ENCODE peak calls at places on chromosomes 6 and 20, in ten cellular contexts. One of them, this sample, is unnamed.

GRCh38 chr6:43096451-43097097 is 20.5 kb downstream of the PTK7 start:
- DNase-seq in DMS53: no peak
- DNase-seq in NCI-H1436: no peak
- DNase-seq in adrenal gland: peak
- DNase-seq in NCI-H2081: no peak
- DNase-seq in epithelial cell of esophagus: peak
- DNase-seq in T-helper 9 cell: no peak
- DNase-seq in OCI-LY7: peak
- DNase-seq in small intestine: no peak
- DNase-seq in HAP-1: peak
- DNase-seq in this sample: no peak

GRCh38 chr6:138004423-138005287 is 102.6 kb downstream of the PERP start:
- DNase-seq in DMS53: peak
- DNase-seq in NCI-H1436: peak
- DNase-seq in adrenal gland: no peak
- DNase-seq in NCI-H2081: peak
- DNase-seq in epithelial cell of esophagus: peak
- DNase-seq in T-helper 9 cell: no peak
- DNase-seq in OCI-LY7: peak
- DNase-seq in small intestine: peak
- DNase-seq in HAP-1: peak
- DNase-seq in this sample: no peak

GRCh38 chr6:11295969-11296368 is 63.5 kb upstream of the NEDD9 start:
- DNase-seq in DMS53: no peak
- DNase-seq in NCI-H1436: no peak
- DNase-seq in adrenal gland: no peak
- DNase-seq in NCI-H2081: no peak
- DNase-seq in epithelial cell of esophagus: no peak
- DNase-seq in T-helper 9 cell: no peak
- DNase-seq in OCI-LY7: no peak
- DNase-seq in small intestine: no peak
- DNase-seq in HAP-1: no peak
- DNase-seq in this sample: no peak

GRCh38 chr6:15358579-15359327 is 112.9 kb downstream of the JARID2 start:
- DNase-seq in DMS53: peak
- DNase-seq in NCI-H1436: no peak
- DNase-seq in adrenal gland: no peak
- DNase-seq in NCI-H2081: no peak
- DNase-seq in epithelial cell of esophagus: no peak
- DNase-seq in T-helper 9 cell: no peak
- DNase-seq in OCI-LY7: peak
- DNase-seq in small intestine: no peak
- DNase-seq in HAP-1: no peak
- DNase-seq in this sample: no peak

GRCh38 chr6:136959471-136959891 is 37.4 kb downstream of the SLC35D3 start:
- DNase-seq in DMS53: peak
- DNase-seq in NCI-H1436: peak
- DNase-seq in adrenal gland: no peak
- DNase-seq in NCI-H2081: peak
- DNase-seq in epithelial cell of esophagus: no peak
- DNase-seq in T-helper 9 cell: no peak
- DNase-seq in OCI-LY7: no peak
- DNase-seq in small intestine: peak
- DNase-seq in HAP-1: no peak
- DNase-seq in this sample: no peak

GRCh38 chr20:36231331-36231730 is 4.9 kb upstream of the AAR2 start:
- DNase-seq in DMS53: no peak
- DNase-seq in NCI-H1436: no peak
- DNase-seq in adrenal gland: no peak
- DNase-seq in NCI-H2081: no peak
- DNase-seq in epithelial cell of esophagus: no peak
- DNase-seq in T-helper 9 cell: no peak
- DNase-seq in OCI-LY7: no peak
- DNase-seq in small intestine: no peak
- DNase-seq in HAP-1: no peak
- DNase-seq in this sample: no peak

GRCh38 chr6:75244063-75244575 is 518 bp upstream of the COX7A2 start:
- DNase-seq in DMS53: peak
- DNase-seq in NCI-H1436: no peak
- DNase-seq in adrenal gland: peak
- DNase-seq in NCI-H2081: no peak
- DNase-seq in epithelial cell of esophagus: peak
- DNase-seq in T-helper 9 cell: no peak
- DNase-seq in OCI-LY7: no peak
- DNase-seq in small intestine: no peak
- DNase-seq in HAP-1: no peak
- DNase-seq in this sample: no peak

GRCh38 chr6:76885861-76886301 is 577.4 kb downstream of the HTR1B start:
- DNase-seq in DMS53: no peak
- DNase-seq in NCI-H1436: no peak
- DNase-seq in adrenal gland: peak
- DNase-seq in NCI-H2081: no peak
- DNase-seq in epithelial cell of esophagus: peak
- DNase-seq in T-helper 9 cell: no peak
- DNase-seq in OCI-LY7: no peak
- DNase-seq in small intestine: no peak
- DNase-seq in HAP-1: no peak
- DNase-seq in this sample: no peak

GRCh38 chr6:41072836-41073202 is at the start of gene NFYA:
- DNase-seq in DMS53: peak
- DNase-seq in NCI-H1436: no peak
- DNase-seq in adrenal gland: no peak
- DNase-seq in NCI-H2081: no peak
- DNase-seq in epithelial cell of esophagus: no peak
- DNase-seq in T-helper 9 cell: peak
- DNase-seq in OCI-LY7: no peak
- DNase-seq in small intestine: no peak
- DNase-seq in HAP-1: no peak
- DNase-seq in this sample: peak

GRCh38 chr6:68777956-68778355 is 142.9 kb downstream of the ADGRB3 start:
- DNase-seq in DMS53: peak
- DNase-seq in NCI-H1436: peak
- DNase-seq in adrenal gland: peak
- DNase-seq in NCI-H2081: peak
- DNase-seq in epithelial cell of esophagus: peak
- DNase-seq in T-helper 9 cell: no peak
- DNase-seq in OCI-LY7: no peak
- DNase-seq in small intestine: no peak
- DNase-seq in HAP-1: no peak
- DNase-seq in this sample: peak

GRCh38 chr6:82767037-82767436 is 298.6 kb downstream of the UBE3D start:
- DNase-seq in DMS53: no peak
- DNase-seq in NCI-H1436: no peak
- DNase-seq in adrenal gland: no peak
- DNase-seq in NCI-H2081: no peak
- DNase-seq in epithelial cell of esophagus: peak
- DNase-seq in T-helper 9 cell: no peak
- DNase-seq in OCI-LY7: no peak
- DNase-seq in small intestine: no peak
- DNase-seq in HAP-1: no peak
- DNase-seq in this sample: no peak

GRCh38 chr6:168121308-168121665 is 42.3 kb upstream of the FRMD1 start:
- DNase-seq in DMS53: no peak
- DNase-seq in NCI-H1436: no peak
- DNase-seq in adrenal gland: no peak
- DNase-seq in NCI-H2081: no peak
- DNase-seq in epithelial cell of esophagus: no peak
- DNase-seq in T-helper 9 cell: no peak
- DNase-seq in OCI-LY7: no peak
- DNase-seq in small intestine: no peak
- DNase-seq in HAP-1: no peak
- DNase-seq in this sample: no peak

GRCh38 chr20:55461519-55461918 is 543.8 kb downstream of the CBLN4 start:
- DNase-seq in DMS53: no peak
- DNase-seq in NCI-H1436: no peak
- DNase-seq in adrenal gland: no peak
- DNase-seq in NCI-H2081: no peak
- DNase-seq in epithelial cell of esophagus: no peak
- DNase-seq in T-helper 9 cell: no peak
- DNase-seq in OCI-LY7: no peak
- DNase-seq in small intestine: no peak
- DNase-seq in HAP-1: no peak
- DNase-seq in this sample: no peak

GRCh38 chr6:137767931-137768690 is 98.9 kb upstream of the TNFAIP3 start:
- DNase-seq in DMS53: no peak
- DNase-seq in NCI-H1436: no peak
- DNase-seq in adrenal gland: no peak
- DNase-seq in NCI-H2081: no peak
- DNase-seq in epithelial cell of esophagus: peak
- DNase-seq in T-helper 9 cell: no peak
- DNase-seq in OCI-LY7: peak
- DNase-seq in small intestine: peak
- DNase-seq in HAP-1: no peak
- DNase-seq in this sample: no peak

GRCh38 chr20:23386304-23387117 is 24.5 kb downstream of the GZF1 start:
- DNase-seq in DMS53: no peak
- DNase-seq in NCI-H1436: no peak
- DNase-seq in adrenal gland: peak
- DNase-seq in NCI-H2081: no peak
- DNase-seq in epithelial cell of esophagus: no peak
- DNase-seq in T-helper 9 cell: no peak
- DNase-seq in OCI-LY7: no peak
- DNase-seq in small intestine: peak
- DNase-seq in HAP-1: no peak
- DNase-seq in this sample: no peak

GRCh38 chr20:51272392-51272791 is 249.5 kb upstream of the KCNG1 start:
- DNase-seq in DMS53: no peak
- DNase-seq in NCI-H1436: peak
- DNase-seq in adrenal gland: no peak
- DNase-seq in NCI-H2081: no peak
- DNase-seq in epithelial cell of esophagus: peak
- DNase-seq in T-helper 9 cell: no peak
- DNase-seq in OCI-LY7: no peak
- DNase-seq in small intestine: no peak
- DNase-seq in HAP-1: no peak
- DNase-seq in this sample: no peak

This sample was measured in left cardiac atrium.